ENCODE peak calls at places on chromosome 11, in seven cellular contexts. One of them, this sample, is unnamed.

GRCh38 chr11:113018913-113019312 is 57.7 kb downstream of the NCAM1 start:
- ATAC-seq in left ventricle myocardium superior: no peak
- ATAC-seq in naive thymus-derived CD8-positive, alpha-beta T cell: no peak
- ATAC-seq in pancreas: no peak
- ATAC-seq in aorta: no peak
- ATAC-seq in A549: no peak
- ATAC-seq in activated naive CD8-positive, alpha-beta T cell treated with anti-CD3 and anti-CD28 coated beads, Interleukin-2, amount 50 U/mL, for 24 hours: no peak
- ATAC-seq in this sample: no peak

GRCh38 chr11:122440783-122441701 is 214.5 kb upstream of the UBASH3B start:
- ATAC-seq in naive thymus-derived CD8-positive, alpha-beta T cell: no peak
- ATAC-seq in left ventricle myocardium superior: peak
- ATAC-seq in aorta: peak
- ATAC-seq in A549: peak
- ATAC-seq in pancreas: peak
- ATAC-seq in activated naive CD8-positive, alpha-beta T cell treated with anti-CD3 and anti-CD28 coated beads, Interleukin-2, amount 50 U/mL, for 24 hours: no peak
- ATAC-seq in this sample: no peak

GRCh38 chr11:76975513-76975912 is 58.7 kb upstream of the B3GNT6 start:
- ATAC-seq in aorta: no peak
- ATAC-seq in activated naive CD8-positive, alpha-beta T cell treated with anti-CD3 and anti-CD28 coated beads, Interleukin-2, amount 50 U/mL, for 24 hours: no peak
- ATAC-seq in A549: no peak
- ATAC-seq in naive thymus-derived CD8-positive, alpha-beta T cell: no peak
- ATAC-seq in left ventricle myocardium superior: no peak
- ATAC-seq in pancreas: no peak
- ATAC-seq in this sample: no peak

GRCh38 chr11:107384136-107384535 is 73.5 kb downstream of the CWF19L2 start:
- ATAC-seq in pancreas: no peak
- ATAC-seq in activated naive CD8-positive, alpha-beta T cell treated with anti-CD3 and anti-CD28 coated beads, Interleukin-2, amount 50 U/mL, for 24 hours: no peak
- ATAC-seq in aorta: no peak
- ATAC-seq in A549: no peak
- ATAC-seq in left ventricle myocardium superior: no peak
- ATAC-seq in naive thymus-derived CD8-positive, alpha-beta T cell: no peak
- ATAC-seq in this sample: no peak

GRCh38 chr11:119726585-119727522 is 2.1 kb downstream of the NECTIN1 start:
- ATAC-seq in left ventricle myocardium superior: no peak
- ATAC-seq in activated naive CD8-positive, alpha-beta T cell treated with anti-CD3 and anti-CD28 coated beads, Interleukin-2, amount 50 U/mL, for 24 hours: no peak
- ATAC-seq in A549: no peak
- ATAC-seq in aorta: no peak
- ATAC-seq in pancreas: no peak
- ATAC-seq in naive thymus-derived CD8-positive, alpha-beta T cell: no peak
- ATAC-seq in this sample: no peak

GRCh38 chr11:70122490-70123198 is 44.5 kb downstream of the ANO1 start:
- ATAC-seq in left ventricle myocardium superior: no peak
- ATAC-seq in A549: peak
- ATAC-seq in pancreas: no peak
- ATAC-seq in aorta: no peak
- ATAC-seq in activated naive CD8-positive, alpha-beta T cell treated with anti-CD3 and anti-CD28 coated beads, Interleukin-2, amount 50 U/mL, for 24 hours: no peak
- ATAC-seq in naive thymus-derived CD8-positive, alpha-beta T cell: no peak
- ATAC-seq in this sample: no peak

GRCh38 chr11:65134240-65134951 is at the start of gene SYVN1:
- ATAC-seq in A549: peak
- ATAC-seq in pancreas: peak
- ATAC-seq in naive thymus-derived CD8-positive, alpha-beta T cell: peak
- ATAC-seq in activated naive CD8-positive, alpha-beta T cell treated with anti-CD3 and anti-CD28 coated beads, Interleukin-2, amount 50 U/mL, for 24 hours: peak
- ATAC-seq in left ventricle myocardium superior: peak
- ATAC-seq in aorta: peak
- ATAC-seq in this sample: peak

GRCh38 chr11:78168539-78169477 is 19.6 kb downstream of the KCTD21 start:
- ATAC-seq in left ventricle myocardium superior: peak
- ATAC-seq in aorta: peak
- ATAC-seq in naive thymus-derived CD8-positive, alpha-beta T cell: no peak
- ATAC-seq in A549: no peak
- ATAC-seq in pancreas: no peak
- ATAC-seq in activated naive CD8-positive, alpha-beta T cell treated with anti-CD3 and anti-CD28 coated beads, Interleukin-2, amount 50 U/mL, for 24 hours: no peak
- ATAC-seq in this sample: no peak

GRCh38 chr11:35122308-35122707 is 16.7 kb upstream of the CD44 start:
- ATAC-seq in activated naive CD8-positive, alpha-beta T cell treated with anti-CD3 and anti-CD28 coated beads, Interleukin-2, amount 50 U/mL, for 24 hours: no peak
- ATAC-seq in naive thymus-derived CD8-positive, alpha-beta T cell: peak
- ATAC-seq in pancreas: no peak
- ATAC-seq in A549: no peak
- ATAC-seq in aorta: no peak
- ATAC-seq in left ventricle myocardium superior: no peak
- ATAC-seq in this sample: no peak